ENCODE peak calls at places on chromosome 13, in five cellular contexts. One of them, this sample, is unnamed.

GRCh38 chr13:27794921-27795717 is 2.8 kb downstream of the GSX1 start:
- DNase-seq in HT1080: no peak
- DNase-seq in activated CD4-positive, alpha-beta T cell treated with anti-CD3 and anti-CD28 coated beads, Interleukin-2, amount 10 ng/mL, durations not matched to agents 7 days and 5 days: no peak
- DNase-seq in NCI-H2107: no peak
- DNase-seq in DMS53: no peak
- DNase-seq in this sample: no peak

GRCh38 chr13:24071423-24072075 is 89.0 kb upstream of the SPATA13 start:
- DNase-seq in HT1080: no peak
- DNase-seq in activated CD4-positive, alpha-beta T cell treated with anti-CD3 and anti-CD28 coated beads, Interleukin-2, amount 10 ng/mL, durations not matched to agents 7 days and 5 days: no peak
- DNase-seq in NCI-H2107: no peak
- DNase-seq in DMS53: no peak
- DNase-seq in this sample: no peak

GRCh38 chr13:38024431-38024830 is 154.9 kb upstream of the TRPC4 start:
- DNase-seq in HT1080: no peak
- DNase-seq in activated CD4-positive, alpha-beta T cell treated with anti-CD3 and anti-CD28 coated beads, Interleukin-2, amount 10 ng/mL, durations not matched to agents 7 days and 5 days: no peak
- DNase-seq in NCI-H2107: no peak
- DNase-seq in DMS53: no peak
- DNase-seq in this sample: no peak

GRCh38 chr13:96091932-96092253 is 2.0 kb downstream of the HS6ST3 start:
- DNase-seq in HT1080: no peak
- DNase-seq in activated CD4-positive, alpha-beta T cell treated with anti-CD3 and anti-CD28 coated beads, Interleukin-2, amount 10 ng/mL, durations not matched to agents 7 days and 5 days: no peak
- DNase-seq in NCI-H2107: no peak
- DNase-seq in DMS53: peak; percentile 35
- DNase-seq in this sample: no peak

GRCh38 chr13:48634631-48635030 is 19.1 kb upstream of the CYSLTR2 start:
- DNase-seq in HT1080: no peak
- DNase-seq in activated CD4-positive, alpha-beta T cell treated with anti-CD3 and anti-CD28 coated beads, Interleukin-2, amount 10 ng/mL, durations not matched to agents 7 days and 5 days: no peak
- DNase-seq in NCI-H2107: no peak
- DNase-seq in DMS53: no peak
- DNase-seq in this sample: no peak

GRCh38 chr13:68506888-68507551 is 1276.9 kb upstream of the PCDH9 start:
- DNase-seq in HT1080: no peak
- DNase-seq in activated CD4-positive, alpha-beta T cell treated with anti-CD3 and anti-CD28 coated beads, Interleukin-2, amount 10 ng/mL, durations not matched to agents 7 days and 5 days: no peak
- DNase-seq in NCI-H2107: no peak
- DNase-seq in DMS53: no peak
- DNase-seq in this sample: no peak

GRCh38 chr13:102703721-102704035 is 8.8 kb upstream of the METTL21C start:
- DNase-seq in HT1080: no peak
- DNase-seq in activated CD4-positive, alpha-beta T cell treated with anti-CD3 and anti-CD28 coated beads, Interleukin-2, amount 10 ng/mL, durations not matched to agents 7 days and 5 days: no peak
- DNase-seq in NCI-H2107: no peak
- DNase-seq in DMS53: no peak
- DNase-seq in this sample: no peak

GRCh38 chr13:33957497-33957905 is 139.6 kb downstream of the RFC3 start:
- DNase-seq in HT1080: no peak
- DNase-seq in activated CD4-positive, alpha-beta T cell treated with anti-CD3 and anti-CD28 coated beads, Interleukin-2, amount 10 ng/mL, durations not matched to agents 7 days and 5 days: no peak
- DNase-seq in NCI-H2107: no peak
- DNase-seq in DMS53: no peak
- DNase-seq in this sample: no peak

GRCh38 chr13:42970824-42971669 is 21.0 kb downstream of the EPSTI1 start:
- DNase-seq in HT1080: peak; percentile 50
- DNase-seq in activated CD4-positive, alpha-beta T cell treated with anti-CD3 and anti-CD28 coated beads, Interleukin-2, amount 10 ng/mL, durations not matched to agents 7 days and 5 days: peak; percentile 63
- DNase-seq in NCI-H2107: no peak
- DNase-seq in DMS53: peak; percentile 72
- DNase-seq in this sample: peak; percentile 24

This sample was measured in RCC 7860.